ENCODE peak calls at places on chromosomes 13 and 19, in nine cellular contexts. Z is OCI-LY7, U is aorta, C is H7, W is tibial nerve, S is stomach, E is cardiac fibroblast, H is left lung, A is lung. Y is an unnamed sample.

GRCh38 chr19:12578641-12579040 is 27.4 kb upstream of the ZNF564 start:
- DNase-seq in U (no peak), Z (no peak), A (no peak), H (no peak), S (no peak), W (no peak), C (no peak), E (no peak), Y (no peak)

GRCh38 chr19:33418871-33419762 is 45.6 kb downstream of the CEBPG start:
- DNase-seq in E (no peak), U (no peak), H (peak), A (no peak), C (no peak), Z (no peak), S (no peak), W (no peak), Y (no peak)

GRCh38 chr19:2494084-2494446 is 18.1 kb downstream of the GADD45B start:
- DNase-seq in E (peak), Z (no peak), H (no peak), C (peak), A (no peak), W (no peak), U (no peak), S (no peak), Y (no peak)

GRCh38 chr19:55116232-55117062 is 990 bp downstream of the PPP1R12C start:
- DNase-seq in H (peak), E (peak), S (peak), A (peak), U (peak), Z (peak), C (peak), W (no peak), Y (peak)

GRCh38 chr13:43242040-43242439 is 218.7 kb downstream of the DNAJC15 start:
- DNase-seq in H (no peak), E (no peak), S (no peak), U (no peak), Z (no peak), C (no peak), A (no peak), W (no peak), Y (no peak)

GRCh38 chr19:8054169-8054568 is 1.6 kb downstream of the CCL25 start:
- DNase-seq in A (no peak), C (peak), W (no peak), U (no peak), Z (no peak), H (no peak), S (no peak), E (no peak), Y (no peak)

GRCh38 chr13:75372517-75372916 is 109.5 kb downstream of the TBC1D4 start:
- DNase-seq in E (peak), U (no peak), H (no peak), S (no peak), Z (peak), W (no peak), C (peak), A (no peak), Y (no peak)

GRCh38 chr19:9836021-9836420 is 903 bp downstream of the PIN1 start:
- DNase-seq in W (no peak), S (no peak), A (no peak), U (no peak), Z (peak), H (no peak), E (peak), C (peak), Y (no peak)

GRCh38 chr19:11204943-11205349 is 7.6 kb upstream of the KANK2 start:
- DNase-seq in S (no peak), U (peak), E (no peak), A (no peak), C (peak), H (no peak), W (no peak), Z (no peak), Y (peak)

GRCh38 chr19:58279042-58279924 is 528 bp downstream of the ZNF8 start:
- DNase-seq in A (peak), E (peak), C (peak), U (peak), W (peak), S (peak), Z (peak), H (peak), Y (peak)

GRCh38 chr13:112256716-112257497 is 119.2 kb upstream of the SPACA7 start:
- DNase-seq in H (peak), C (no peak), U (no peak), S (no peak), W (no peak), A (no peak), Z (no peak), E (no peak), Y (no peak)

GRCh38 chr13:42361701-42362100 is 89.7 kb downstream of the AKAP11 start:
- DNase-seq in U (no peak), Z (no peak), E (no peak), S (no peak), A (no peak), W (no peak), C (no peak), H (no peak), Y (no peak)

GRCh38 chr19:752652-753517 is 2.0 kb downstream of the MISP start:
- DNase-seq in W (peak), U (peak), C (peak), S (peak), A (peak), Z (no peak), H (no peak), E (peak), Y (no peak)

GRCh38 chr13:25329706-25330105 is 28.3 kb downstream of the NUP58 start:
- DNase-seq in C (no peak), E (peak), A (no peak), U (no peak), H (peak), S (no peak), W (no peak), Z (no peak), Y (no peak)

GRCh38 chr19:33493401-33494275 is 28.0 kb downstream of the PEPD start:
- DNase-seq in W (no peak), H (peak), Z (no peak), A (no peak), S (no peak), U (peak), C (no peak), E (no peak), Y (no peak)

GRCh38 chr19:19866599-19867248 is 1.0 kb downstream of the ZNF253 start:
- DNase-seq in C (peak), W (no peak), E (peak), H (no peak), A (peak), Z (peak), U (no peak), S (no peak), Y (peak)

GRCh38 chr19:14187586-14187985 is 18.4 kb downstream of the ADGRL1 start:
- DNase-seq in W (no peak), U (no peak), S (no peak), C (no peak), E (no peak), H (no peak), A (no peak), Z (no peak), Y (no peak)

GRCh38 chr13:38538412-38538811 is 148.5 kb upstream of the FREM2 start:
- DNase-seq in A (no peak), Z (peak), W (no peak), U (no peak), H (no peak), E (no peak), C (peak), S (no peak), Y (no peak)

GRCh38 chr19:4229179-4229931 is at the start of gene EBI3:
- DNase-seq in Z (no peak), A (no peak), S (no peak), W (no peak), C (peak), U (peak), E (peak), H (no peak), Y (no peak)

GRCh38 chr13:46812398-46812797 is 15.4 kb upstream of the ESD start:
- DNase-seq in U (no peak), C (no peak), W (no peak), H (no peak), S (no peak), A (no peak), Z (no peak), E (peak), Y (no peak)

GRCh38 chr19:44808463-44809371 is at the start of gene BCAM:
- DNase-seq in S (peak), U (peak), W (peak), C (peak), E (peak), A (peak), Z (no peak), H (peak), Y (peak)

GRCh38 chr13:90792335-90792734 is 555.2 kb upstream of the MIR17HG start:
- DNase-seq in S (no peak), U (no peak), H (no peak), A (no peak), E (peak), W (no peak), Z (no peak), C (no peak), Y (no peak)

GRCh38 chr13:111114362-111115050 is 604 bp upstream of the ARHGEF7 start:
- DNase-seq in Z (no peak), U (peak), W (no peak), C (peak), H (no peak), A (no peak), E (peak), S (no peak), Y (peak)

GRCh38 chr13:100235311-100235901 is 146.5 kb downstream of the PCCA start:
- DNase-seq in W (no peak), A (no peak), U (no peak), S (no peak), C (no peak), H (no peak), E (peak), Z (peak), Y (no peak)

GRCh38 chr19:40691421-40692211 is 1.2 kb upstream of the NUMBL start:
- DNase-seq in S (no peak), Z (peak), H (no peak), W (no peak), A (no peak), C (peak), E (no peak), U (no peak), Y (peak)

GRCh38 chr19:8004723-8005513 is 523 bp downstream of the ELAVL1 start:
- DNase-seq in C (peak), A (no peak), Z (peak), E (peak), H (peak), S (no peak), W (no peak), U (no peak), Y (no peak)

GRCh38 chr19:1453525-1454371 is 3.8 kb downstream of the APC2 start:
- DNase-seq in W (peak), Z (no peak), E (peak), C (peak), U (no peak), S (no peak), A (no peak), H (peak), Y (peak)

GRCh38 chr13:38830442-38831045 is 143.7 kb downstream of the FREM2 start:
- DNase-seq in U (no peak), E (no peak), W (no peak), H (no peak), A (no peak), C (no peak), S (no peak), Z (no peak), Y (no peak)

GRCh38 chr13:48748681-48749080 is 95.0 kb downstream of the CYSLTR2 start:
- DNase-seq in H (no peak), U (no peak), E (peak), W (no peak), C (no peak), S (no peak), Z (no peak), A (no peak), Y (no peak)

GRCh38 chr13:96988441-96988840 is 5.8 kb downstream of the OXGR1 start:
- DNase-seq in S (no peak), Z (no peak), W (no peak), E (no peak), A (no peak), U (no peak), C (no peak), H (no peak), Y (no peak)

GRCh38 chr13:75869981-75870380 is 233.9 kb downstream of the LMO7 start:
- DNase-seq in E (no peak), W (no peak), C (no peak), A (no peak), H (no peak), S (no peak), U (no peak), Z (no peak), Y (no peak)

GRCh38 chr19:22617614-22618325 is 16.4 kb upstream of the ZNF492 start:
- DNase-seq in U (peak), A (no peak), E (no peak), H (no peak), S (no peak), W (no peak), Z (no peak), C (no peak), Y (peak)

GRCh38 chr13:26128676-26129075 is 76.9 kb upstream of the SHISA2 start:
- DNase-seq in C (no peak), H (no peak), W (no peak), A (no peak), Z (no peak), E (no peak), U (no peak), S (no peak), Y (no peak)

GRCh38 chr19:7789447-7789846 is 26.4 kb downstream of the CLEC4M start:
- DNase-seq in H (no peak), U (no peak), A (no peak), E (no peak), Z (peak), C (peak), S (no peak), W (no peak), Y (no peak)

GRCh38 chr13:34545461-34545860 is 396.6 kb upstream of the NBEA start:
- DNase-seq in W (no peak), S (no peak), E (no peak), U (no peak), C (no peak), H (no peak), A (no peak), Z (no peak), Y (no peak)

DNA sequence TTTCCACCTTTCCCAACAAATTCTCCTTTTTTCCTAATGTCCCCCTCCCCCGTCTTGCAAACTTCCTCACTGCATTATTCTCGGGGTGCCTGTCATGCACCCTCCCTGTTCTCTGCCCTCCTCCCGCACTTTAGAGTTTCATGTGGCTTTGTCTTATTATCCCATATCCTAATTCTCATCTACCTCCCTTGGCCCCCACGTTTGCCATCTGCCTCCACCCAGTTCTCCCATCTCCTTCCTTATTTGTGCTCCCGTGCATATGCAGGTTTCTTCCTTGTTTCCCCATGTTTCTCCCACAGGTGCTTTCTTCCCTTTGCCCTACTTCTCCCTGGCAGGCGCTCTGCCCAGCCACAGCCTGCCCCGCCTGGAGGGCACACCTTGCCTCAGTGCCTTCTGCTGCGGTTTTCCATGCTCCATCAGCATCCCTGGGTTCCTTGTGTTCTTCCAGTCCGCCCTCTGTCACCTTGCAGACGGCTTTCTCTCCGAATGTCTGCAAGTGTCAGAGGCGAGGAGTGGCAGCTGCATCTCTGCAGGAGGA is 1.5 kb downstream of the SPATA13 start:
- DNase-seq in H (no peak), E (no peak), U (no peak), W (no peak), A (no peak), C (peak), Z (no peak), S (peak), Y (peak)
- H3K4me3 ChIP-seq in H (peak), E (no peak), U (no peak), W (peak), A (peak), C (peak), Z (peak), S (peak), Y (no peak)

GRCh38 chr19:18790566-18791314 is at the start of gene COMP:
- DNase-seq in S (no peak), C (peak), U (no peak), H (no peak), W (no peak), A (no peak), Z (no peak), E (no peak), Y (no peak)
- H3K4me3 ChIP-seq in S (peak), C (peak), U (no peak), H (no peak), W (peak), A (no peak), Z (no peak), E (no peak), Y (no peak)

GRCh38 chr19:17263712-17264640 is 569 bp downstream of the USHBP1 start:
- DNase-seq in A (no peak), E (no peak), H (no peak), S (no peak), W (no peak), C (peak), U (no peak), Z (no peak), Y (no peak)
- H3K4me3 ChIP-seq in A (peak), E (no peak), H (no peak), S (peak), W (peak), C (peak), U (no peak), Z (peak), Y (peak)

GRCh38 chr19:51786651-51787494 is 8.1 kb upstream of the FPR3 start:
- DNase-seq in E (no peak), H (no peak), U (no peak), C (no peak), W (no peak), A (no peak), S (no peak), Z (no peak), Y (no peak)

GRCh38 chr19:51784109-51784785 is 10.7 kb upstream of the FPR3 start:
- DNase-seq in W (no peak), S (no peak), Z (no peak), U (no peak), H (no peak), C (no peak), E (no peak), A (no peak), Y (no peak)

GRCh38 chr19:51788029-51788428 is 6.9 kb upstream of the FPR3 start:
- DNase-seq in W (no peak), E (no peak), C (no peak), H (no peak), A (no peak), U (no peak), Z (no peak), S (no peak), Y (no peak)

GRCh38 chr19:51783373-51783772 is 11.6 kb upstream of the FPR3 start:
- DNase-seq in Z (peak), E (peak), U (no peak), W (no peak), S (no peak), A (no peak), H (no peak), C (no peak), Y (no peak)

DNA sequence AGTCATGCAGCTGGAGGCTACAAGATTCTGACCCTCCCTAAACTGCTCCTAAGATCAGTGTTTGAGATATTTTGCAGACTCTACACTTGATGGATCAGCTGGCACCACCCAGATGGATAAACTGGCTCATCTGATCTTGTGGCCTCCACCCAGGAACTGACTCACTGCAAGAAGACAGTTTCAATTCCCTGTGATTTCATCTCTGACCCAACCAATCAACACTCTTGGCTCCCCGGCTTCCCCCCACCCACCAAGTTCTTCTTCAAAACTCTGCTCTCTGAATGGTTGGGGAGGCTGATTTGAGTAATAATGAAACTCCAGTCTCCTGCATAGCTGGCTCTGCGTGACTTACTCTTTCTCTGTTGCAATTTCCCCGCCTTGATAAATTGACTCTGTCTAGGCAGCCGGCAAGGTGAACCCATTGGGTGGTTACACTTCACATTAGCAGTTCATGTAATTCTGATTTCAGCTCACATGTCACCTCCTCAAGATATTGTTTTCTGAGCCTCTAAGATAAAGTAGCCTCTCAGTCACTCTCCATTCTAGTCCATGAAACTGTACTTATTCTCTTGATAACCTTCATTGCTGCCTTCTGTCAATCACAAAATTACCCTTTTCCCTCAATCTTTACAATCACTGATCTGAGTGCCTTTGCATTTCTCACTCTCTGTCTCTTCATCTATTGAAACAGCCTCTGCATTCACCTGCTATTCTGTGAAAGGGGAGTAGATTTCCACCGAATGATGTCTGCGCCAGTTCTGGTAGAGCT is 9.9 kb upstream of the FPR3 start:
- DNase-seq in A (peak), H (no peak), E (peak), W (no peak), S (no peak), Z (peak), C (no peak), U (peak), Y (no peak)
- H3K4me3 ChIP-seq in A (no peak), H (no peak), E (no peak), W (no peak), S (no peak), Z (no peak), C (no peak), U (no peak), Y (no peak)

GRCh38 chr13:29740961-29741360 is 109.5 kb downstream of the UBL3 start:
- DNase-seq in U (no peak), Z (no peak), S (no peak), H (no peak), W (no peak), A (no peak), E (no peak), C (no peak), Y (no peak)
- H3K4me3 ChIP-seq in U (no peak), Z (no peak), S (no peak), H (no peak), W (no peak), A (no peak), E (no peak), C (no peak), Y (no peak)

GRCh38 chr19:5292843-5293606 is 47.6 kb downstream of the PTPRS start:
- DNase-seq in A (peak), U (peak), Z (peak), C (peak), H (peak), W (peak), E (peak), S (peak), Y (peak)

GRCh38 chr19:5293607-5294089 is 47.0 kb downstream of the PTPRS start:
- DNase-seq in Z (no peak), A (no peak), W (no peak), C (peak), S (peak), E (peak), H (no peak), U (no peak), Y (peak)

GRCh38 chr19:5296021-5296420 is 44.6 kb downstream of the PTPRS start:
- DNase-seq in S (no peak), W (no peak), E (no peak), H (no peak), A (no peak), U (no peak), Z (no peak), C (no peak), Y (no peak)

GRCh38 chr19:5296457-5297271 is 43.9 kb downstream of the PTPRS start:
- DNase-seq in A (no peak), C (no peak), Z (no peak), E (no peak), U (no peak), S (no peak), W (no peak), H (no peak), Y (no peak)

GRCh38 chr19:5294403-5295160 is 46.0 kb downstream of the PTPRS start:
- DNase-seq in E (no peak), W (no peak), Z (no peak), S (no peak), C (peak), H (no peak), A (no peak), U (no peak), Y (no peak)
- H3K4me3 ChIP-seq in E (no peak), W (peak), Z (no peak), S (no peak), C (peak), H (no peak), A (no peak), U (no peak), Y (no peak)

DNA sequence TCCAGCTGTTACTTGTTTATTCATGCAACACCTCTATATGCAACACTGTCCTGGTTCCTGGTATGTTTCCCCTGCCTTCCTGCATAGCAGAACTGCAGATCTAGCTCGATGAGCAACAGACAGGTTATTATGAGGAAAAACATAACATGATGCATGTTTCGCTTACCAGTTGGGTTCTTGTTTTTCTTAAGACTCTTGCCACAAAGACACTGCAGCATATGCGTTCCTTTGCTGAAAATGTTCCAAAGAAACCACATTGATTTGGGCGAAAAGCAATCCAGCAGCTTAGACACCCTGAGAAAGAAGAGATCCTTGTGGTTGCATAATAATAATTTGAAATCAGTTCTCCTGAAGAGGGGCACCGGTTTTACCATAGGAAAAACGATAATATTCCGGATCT is 543 bp downstream of the FGF14 start:
- DNase-seq in H (no peak), U (no peak), C (no peak), A (no peak), S (no peak), W (no peak), E (no peak), Z (no peak), Y (no peak)
- H3K4me3 ChIP-seq in H (no peak), U (peak), C (peak), A (no peak), S (peak), W (peak), E (no peak), Z (no peak), Y (no peak)